ENCODE peak calls at places on chromosomes 12 and 14, in four cellular contexts. One of them, this sample, is unnamed.

GRCh38 chr12:58502236-58502635 is 418.1 kb downstream of the LRIG3 start:
- DNase-seq in HepG2: no peak
- DNase-seq in GM12878: no peak
- DNase-seq in A549: no peak
- DNase-seq in this sample: no peak

GRCh38 chr12:109153711-109154434 is 37.5 kb downstream of the ACACB start:
- DNase-seq in HepG2: peak
- DNase-seq in GM12878: no peak
- DNase-seq in A549: no peak
- DNase-seq in this sample: no peak

GRCh38 chr14:52020866-52021717 is 31.7 kb downstream of the RTRAF start:
- DNase-seq in HepG2: no peak
- DNase-seq in GM12878: peak
- DNase-seq in A549: no peak
- DNase-seq in this sample: no peak

GRCh38 chr12:123487428-123487827 is 29.5 kb downstream of the SNRNP35 start:
- DNase-seq in HepG2: no peak
- DNase-seq in GM12878: no peak
- DNase-seq in A549: no peak
- DNase-seq in this sample: no peak

GRCh38 chr12:112855375-112855774 is 51.4 kb upstream of the OAS1 start:
- DNase-seq in HepG2: peak
- DNase-seq in GM12878: no peak
- DNase-seq in A549: peak
- DNase-seq in this sample: peak

GRCh38 chr12:12803186-12803585 is 10.0 kb upstream of the DDX47 start:
- DNase-seq in HepG2: peak
- DNase-seq in GM12878: no peak
- DNase-seq in A549: peak
- DNase-seq in this sample: peak

GRCh38 chr12:55659486-55660385 is 23.0 kb downstream of the OR10P1 start:
- DNase-seq in HepG2: peak
- DNase-seq in GM12878: no peak
- DNase-seq in A549: peak
- DNase-seq in this sample: peak

GRCh38 chr12:15928870-15929571 is 17.9 kb downstream of the DERA start:
- DNase-seq in HepG2: no peak
- DNase-seq in GM12878: peak
- DNase-seq in A549: no peak
- DNase-seq in this sample: no peak

GRCh38 chr12:104886418-104887401 is 71.4 kb downstream of the SLC41A2 start:
- DNase-seq in HepG2: no peak
- DNase-seq in GM12878: no peak
- DNase-seq in A549: no peak
- DNase-seq in this sample: no peak

GRCh38 chr12:26226629-26227375 is 31.4 kb downstream of the SSPN start:
- DNase-seq in HepG2: no peak
- DNase-seq in GM12878: no peak
- DNase-seq in A549: no peak
- DNase-seq in this sample: peak

GRCh38 chr14:61203059-61203753 is 77.9 kb downstream of the TMEM30B start:
- DNase-seq in HepG2: no peak
- DNase-seq in GM12878: no peak
- DNase-seq in A549: no peak
- DNase-seq in this sample: no peak

GRCh38 chr14:85296466-85297210 is 233.3 kb upstream of the FLRT2 start:
- DNase-seq in HepG2: no peak
- DNase-seq in GM12878: no peak
- DNase-seq in A549: peak
- DNase-seq in this sample: peak

GRCh38 chr14:59254146-59254910 is 65.9 kb downstream of the DAAM1 start:
- DNase-seq in HepG2: no peak
- DNase-seq in GM12878: no peak
- DNase-seq in A549: peak
- DNase-seq in this sample: no peak

GRCh38 chr14:104191409-104191997 is 53.1 kb downstream of the KIF26A start:
- DNase-seq in HepG2: no peak
- DNase-seq in GM12878: no peak
- DNase-seq in A549: no peak
- DNase-seq in this sample: no peak

GRCh38 chr12:77049767-77050353 is 15.5 kb downstream of the E2F7 start:
- DNase-seq in HepG2: peak
- DNase-seq in GM12878: peak
- DNase-seq in A549: peak
- DNase-seq in this sample: peak

GRCh38 chr12:82833461-82833860 is 146.8 kb downstream of the TMTC2 start:
- DNase-seq in HepG2: no peak
- DNase-seq in GM12878: no peak
- DNase-seq in A549: no peak
- DNase-seq in this sample: no peak

GRCh38 chr12:93109794-93110203 is 180.7 kb upstream of the EEA1 start:
- DNase-seq in HepG2: no peak
- DNase-seq in GM12878: no peak
- DNase-seq in A549: no peak
- DNase-seq in this sample: no peak

GRCh38 chr12:68148261-68148951 is 11.1 kb downstream of the IFNG start:
- DNase-seq in HepG2: no peak
- DNase-seq in GM12878: no peak
- DNase-seq in A549: no peak
- DNase-seq in this sample: no peak

GRCh38 chr12:121036810-121037326 is 2.2 kb downstream of the OASL start:
- DNase-seq in HepG2: no peak
- DNase-seq in GM12878: no peak
- DNase-seq in A549: no peak
- DNase-seq in this sample: peak

GRCh38 chr12:6752181-6752930 is 585 bp downstream of the MLF2 start:
- DNase-seq in HepG2: peak
- DNase-seq in GM12878: no peak
- DNase-seq in A549: peak
- DNase-seq in this sample: peak
- TF ChIP-seq CTCF in HepG2: peak
- TF ChIP-seq CTCF in GM12878: no peak
- TF ChIP-seq CTCF in A549: peak
- TF ChIP-seq CTCF in this sample: no peak

GRCh38 chr14:50225067-50225973 is 6.1 kb downstream of the SOS2 start:
- DNase-seq in HepG2: peak
- DNase-seq in GM12878: no peak
- DNase-seq in A549: no peak
- DNase-seq in this sample: no peak
- TF ChIP-seq MYC in HepG2: no peak
- TF ChIP-seq MYC in GM12878: no peak
- TF ChIP-seq MYC in A549: no peak
- TF ChIP-seq MYC in this sample: no peak

DNA sequence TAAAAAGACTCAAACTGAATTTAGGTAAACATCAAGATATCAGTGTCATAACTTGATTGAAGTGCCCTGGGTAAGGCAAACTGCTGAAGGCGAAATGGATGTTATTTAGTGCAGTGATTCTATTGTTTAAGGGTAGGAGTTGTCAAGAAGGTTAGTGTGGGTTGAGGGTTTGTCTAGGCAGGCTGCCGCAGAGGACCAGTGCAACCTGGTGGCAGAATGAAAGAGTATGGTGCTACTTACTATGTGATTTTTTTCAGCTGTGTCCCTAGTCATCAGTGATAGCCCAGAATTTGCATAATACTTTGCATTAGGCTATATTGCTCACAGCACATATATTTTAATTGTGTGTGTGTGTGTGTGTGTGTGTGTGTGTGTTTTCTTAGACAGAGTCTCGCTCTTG is 1127.0 kb downstream of the GALC start:
- DNase-seq in HepG2: no peak
- DNase-seq in GM12878: no peak
- DNase-seq in A549: no peak
- DNase-seq in this sample: no peak
- TF ChIP-seq CTCF in HepG2: peak
- TF ChIP-seq CTCF in GM12878: no peak
- TF ChIP-seq CTCF in A549: no peak
- TF ChIP-seq CTCF in this sample: no peak

DNA sequence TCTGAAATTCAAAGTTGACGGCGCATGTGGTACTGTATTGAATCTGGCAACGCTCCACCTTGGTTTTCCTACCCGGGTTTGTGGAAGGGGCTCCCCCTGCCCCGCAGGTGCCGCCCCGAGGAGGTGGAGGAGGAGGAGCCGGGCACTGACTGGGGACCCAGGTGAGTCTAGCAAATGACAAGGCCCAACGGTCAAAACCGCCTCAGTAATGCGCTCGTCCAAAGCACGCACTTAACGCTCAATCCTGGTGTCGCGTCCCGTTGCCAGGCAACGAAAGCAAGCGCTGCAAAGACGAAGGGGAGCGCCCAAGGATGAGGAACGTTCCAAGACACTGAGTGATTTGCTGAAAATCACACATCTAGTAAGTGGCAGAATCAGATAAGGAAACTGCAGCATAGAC is 24.0 kb upstream of the CLEC4E start:
- DNase-seq in HepG2: no peak
- DNase-seq in GM12878: no peak
- DNase-seq in A549: no peak
- DNase-seq in this sample: no peak
- TF ChIP-seq MYC in HepG2: no peak
- TF ChIP-seq MYC in GM12878: no peak
- TF ChIP-seq MYC in A549: no peak
- TF ChIP-seq MYC in this sample: no peak

DNA sequence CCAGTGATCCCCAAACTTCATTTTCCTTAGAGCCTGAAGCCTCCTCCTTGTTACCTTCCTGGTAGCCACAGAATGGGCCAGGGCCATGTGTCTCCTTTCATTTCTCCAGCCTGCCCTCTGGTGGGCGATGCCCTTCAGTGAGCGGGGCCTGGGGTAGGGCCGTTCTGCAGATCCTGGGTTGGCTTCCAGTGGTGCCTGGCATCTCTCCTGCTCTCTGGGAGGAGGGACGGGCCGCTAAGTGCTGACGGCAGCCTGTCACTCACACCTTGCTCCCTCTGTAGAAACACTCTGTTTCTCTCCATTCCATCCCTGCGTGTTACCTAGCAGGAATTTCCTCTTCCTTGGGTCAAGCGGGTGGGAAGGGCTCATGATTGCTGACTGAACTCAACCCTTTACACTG is 232.1 kb downstream of the CACNA1C start:
- DNase-seq in HepG2: peak
- DNase-seq in GM12878: no peak
- DNase-seq in A549: peak
- DNase-seq in this sample: peak
- TF ChIP-seq CTCF in HepG2: peak
- TF ChIP-seq CTCF in GM12878: peak
- TF ChIP-seq CTCF in A549: peak
- TF ChIP-seq CTCF in this sample: peak

GRCh38 chr12:52440821-52441319 is 6.7 kb upstream of the KRT75 start:
- DNase-seq in HepG2: no peak
- DNase-seq in GM12878: no peak
- DNase-seq in A549: peak
- DNase-seq in this sample: no peak
- TF ChIP-seq MYC in HepG2: no peak
- TF ChIP-seq MYC in GM12878: no peak
- TF ChIP-seq MYC in A549: no peak
- TF ChIP-seq MYC in this sample: no peak

GRCh38 chr12:132065609-132066344 is 78.3 kb downstream of the DDX51 start:
- DNase-seq in HepG2: no peak
- DNase-seq in GM12878: no peak
- DNase-seq in A549: no peak
- DNase-seq in this sample: no peak
- TF ChIP-seq CTCF in HepG2: no peak
- TF ChIP-seq CTCF in GM12878: no peak
- TF ChIP-seq CTCF in A549: no peak
- TF ChIP-seq CTCF in this sample: no peak

GRCh38 chr12:78119351-78119918 is 288.7 kb downstream of the NAV3 start:
- DNase-seq in HepG2: no peak
- DNase-seq in GM12878: no peak
- DNase-seq in A549: no peak
- DNase-seq in this sample: no peak
- TF ChIP-seq MYC in HepG2: no peak
- TF ChIP-seq MYC in GM12878: no peak
- TF ChIP-seq MYC in A549: no peak
- TF ChIP-seq MYC in this sample: no peak